ENCODE peak calls at places on chromosomes 1 and 21, in five cellular contexts. One of them, this sample, is unnamed.
A peak's percentile ranks its signal among the peaks of the same experiment; 100 is the strongest.

GRCh38 chr1:236451796-236452373 is 57.8 kb downstream of the EDARADD start:
- DNase-seq in stimulated activated CD4-positive, alpha-beta T cell treated with anti-CD3 and anti-CD28 coated beads, Interleukin-4, amount 100 ng/mL, for 1 hour: peak; percentile 26
- DNase-seq in CD4-positive, alpha-beta T cell: peak; percentile 15
- DNase-seq in foreskin keratinocyte: no peak
- DNase-seq in breast epithelium: no peak
- DNase-seq in this sample: no peak

GRCh38 chr21:31711745-31712144 is 20.2 kb downstream of the SCAF4 start:
- DNase-seq in stimulated activated CD4-positive, alpha-beta T cell treated with anti-CD3 and anti-CD28 coated beads, Interleukin-4, amount 100 ng/mL, for 1 hour: no peak
- DNase-seq in CD4-positive, alpha-beta T cell: no peak
- DNase-seq in foreskin keratinocyte: no peak
- DNase-seq in breast epithelium: no peak
- DNase-seq in this sample: no peak

GRCh38 chr1:15117671-15118325 is 35.7 kb upstream of the TMEM51 start:
- DNase-seq in stimulated activated CD4-positive, alpha-beta T cell treated with anti-CD3 and anti-CD28 coated beads, Interleukin-4, amount 100 ng/mL, for 1 hour: no peak
- DNase-seq in CD4-positive, alpha-beta T cell: no peak
- DNase-seq in foreskin keratinocyte: no peak
- DNase-seq in breast epithelium: no peak
- DNase-seq in this sample: no peak

GRCh38 chr21:35940074-35940927 is 120.0 kb downstream of the SETD4 start:
- DNase-seq in stimulated activated CD4-positive, alpha-beta T cell treated with anti-CD3 and anti-CD28 coated beads, Interleukin-4, amount 100 ng/mL, for 1 hour: no peak
- DNase-seq in CD4-positive, alpha-beta T cell: no peak
- DNase-seq in foreskin keratinocyte: peak; percentile 29
- DNase-seq in breast epithelium: no peak
- DNase-seq in this sample: no peak

GRCh38 chr1:33288976-33289857 is 31.7 kb downstream of the A3GALT2 start:
- DNase-seq in stimulated activated CD4-positive, alpha-beta T cell treated with anti-CD3 and anti-CD28 coated beads, Interleukin-4, amount 100 ng/mL, for 1 hour: no peak
- DNase-seq in CD4-positive, alpha-beta T cell: no peak
- DNase-seq in foreskin keratinocyte: no peak
- DNase-seq in breast epithelium: peak; percentile 44
- DNase-seq in this sample: no peak

GRCh38 chr1:59128784-59129227 is 168.1 kb upstream of the FGGY start:
- DNase-seq in stimulated activated CD4-positive, alpha-beta T cell treated with anti-CD3 and anti-CD28 coated beads, Interleukin-4, amount 100 ng/mL, for 1 hour: no peak
- DNase-seq in CD4-positive, alpha-beta T cell: no peak
- DNase-seq in foreskin keratinocyte: no peak
- DNase-seq in breast epithelium: no peak
- DNase-seq in this sample: no peak

GRCh38 chr1:236759252-236759859 is 35.7 kb upstream of the MTR start:
- DNase-seq in stimulated activated CD4-positive, alpha-beta T cell treated with anti-CD3 and anti-CD28 coated beads, Interleukin-4, amount 100 ng/mL, for 1 hour: no peak
- DNase-seq in CD4-positive, alpha-beta T cell: no peak
- DNase-seq in foreskin keratinocyte: no peak
- DNase-seq in breast epithelium: no peak
- DNase-seq in this sample: no peak

GRCh38 chr21:45938453-45938755 is 43.2 kb upstream of the COL6A1 start:
- DNase-seq in stimulated activated CD4-positive, alpha-beta T cell treated with anti-CD3 and anti-CD28 coated beads, Interleukin-4, amount 100 ng/mL, for 1 hour: no peak
- DNase-seq in CD4-positive, alpha-beta T cell: no peak
- DNase-seq in foreskin keratinocyte: no peak
- DNase-seq in breast epithelium: no peak
- DNase-seq in this sample: no peak

GRCh38 chr1:5765465-5765864 is 226.8 kb downstream of the NPHP4 start:
- DNase-seq in stimulated activated CD4-positive, alpha-beta T cell treated with anti-CD3 and anti-CD28 coated beads, Interleukin-4, amount 100 ng/mL, for 1 hour: no peak
- DNase-seq in CD4-positive, alpha-beta T cell: no peak
- DNase-seq in foreskin keratinocyte: no peak
- DNase-seq in breast epithelium: no peak
- DNase-seq in this sample: no peak

GRCh38 chr1:218948446-218948845 is 225.2 kb upstream of the LYPLAL1 start:
- DNase-seq in stimulated activated CD4-positive, alpha-beta T cell treated with anti-CD3 and anti-CD28 coated beads, Interleukin-4, amount 100 ng/mL, for 1 hour: no peak
- DNase-seq in CD4-positive, alpha-beta T cell: no peak
- DNase-seq in foreskin keratinocyte: no peak
- DNase-seq in breast epithelium: no peak
- DNase-seq in this sample: no peak

GRCh38 chr1:100132566-100133477 is at the start of the genes SASS6 and TRMT13:
- DNase-seq in stimulated activated CD4-positive, alpha-beta T cell treated with anti-CD3 and anti-CD28 coated beads, Interleukin-4, amount 100 ng/mL, for 1 hour: peak; percentile 92
- DNase-seq in CD4-positive, alpha-beta T cell: peak; percentile 89
- DNase-seq in foreskin keratinocyte: peak; percentile 94
- DNase-seq in breast epithelium: peak; percentile 94
- DNase-seq in this sample: peak; percentile 95

GRCh38 chr1:101203812-101204540 is 32.8 kb upstream of the S1PR1 start:
- DNase-seq in stimulated activated CD4-positive, alpha-beta T cell treated with anti-CD3 and anti-CD28 coated beads, Interleukin-4, amount 100 ng/mL, for 1 hour: no peak
- DNase-seq in CD4-positive, alpha-beta T cell: no peak
- DNase-seq in foreskin keratinocyte: no peak
- DNase-seq in breast epithelium: no peak
- DNase-seq in this sample: no peak

GRCh38 chr1:163744488-163744887 is 422.7 kb downstream of the NUF2 start:
- DNase-seq in stimulated activated CD4-positive, alpha-beta T cell treated with anti-CD3 and anti-CD28 coated beads, Interleukin-4, amount 100 ng/mL, for 1 hour: no peak
- DNase-seq in CD4-positive, alpha-beta T cell: no peak
- DNase-seq in foreskin keratinocyte: no peak
- DNase-seq in breast epithelium: no peak
- DNase-seq in this sample: no peak

GRCh38 chr1:235929216-235929615 is 62.5 kb upstream of the LYST start:
- DNase-seq in stimulated activated CD4-positive, alpha-beta T cell treated with anti-CD3 and anti-CD28 coated beads, Interleukin-4, amount 100 ng/mL, for 1 hour: no peak
- DNase-seq in CD4-positive, alpha-beta T cell: no peak
- DNase-seq in foreskin keratinocyte: no peak
- DNase-seq in breast epithelium: no peak
- DNase-seq in this sample: no peak

GRCh38 chr1:154730986-154731489 is 123.1 kb upstream of the ADAR start:
- DNase-seq in stimulated activated CD4-positive, alpha-beta T cell treated with anti-CD3 and anti-CD28 coated beads, Interleukin-4, amount 100 ng/mL, for 1 hour: no peak
- DNase-seq in CD4-positive, alpha-beta T cell: no peak
- DNase-seq in foreskin keratinocyte: no peak
- DNase-seq in breast epithelium: no peak
- DNase-seq in this sample: no peak

GRCh38 chr1:99728494-99729235 is 37.8 kb downstream of the FRRS1 start:
- DNase-seq in stimulated activated CD4-positive, alpha-beta T cell treated with anti-CD3 and anti-CD28 coated beads, Interleukin-4, amount 100 ng/mL, for 1 hour: no peak
- DNase-seq in CD4-positive, alpha-beta T cell: no peak
- DNase-seq in foreskin keratinocyte: no peak
- DNase-seq in breast epithelium: no peak
- DNase-seq in this sample: no peak

GRCh38 chr1:42956739-42957138 is 1.9 kb downstream of the SLC2A1 start:
- DNase-seq in stimulated activated CD4-positive, alpha-beta T cell treated with anti-CD3 and anti-CD28 coated beads, Interleukin-4, amount 100 ng/mL, for 1 hour: no peak
- DNase-seq in CD4-positive, alpha-beta T cell: no peak
- DNase-seq in foreskin keratinocyte: no peak
- DNase-seq in breast epithelium: no peak
- DNase-seq in this sample: no peak

GRCh38 chr1:223714849-223715709 is 2.7 kb downstream of the CAPN2 start:
- DNase-seq in stimulated activated CD4-positive, alpha-beta T cell treated with anti-CD3 and anti-CD28 coated beads, Interleukin-4, amount 100 ng/mL, for 1 hour: no peak
- DNase-seq in CD4-positive, alpha-beta T cell: no peak
- DNase-seq in foreskin keratinocyte: peak; percentile 81
- DNase-seq in breast epithelium: no peak
- DNase-seq in this sample: peak; percentile 89

GRCh38 chr1:74731399-74732052 is 1.3 kb downstream of the CRYZ start:
- DNase-seq in stimulated activated CD4-positive, alpha-beta T cell treated with anti-CD3 and anti-CD28 coated beads, Interleukin-4, amount 100 ng/mL, for 1 hour: no peak
- DNase-seq in CD4-positive, alpha-beta T cell: no peak
- DNase-seq in foreskin keratinocyte: no peak
- DNase-seq in breast epithelium: no peak
- DNase-seq in this sample: no peak

GRCh38 chr1:184775329-184775728 is 20.7 kb upstream of the EDEM3 start:
- DNase-seq in stimulated activated CD4-positive, alpha-beta T cell treated with anti-CD3 and anti-CD28 coated beads, Interleukin-4, amount 100 ng/mL, for 1 hour: no peak
- DNase-seq in CD4-positive, alpha-beta T cell: no peak
- DNase-seq in foreskin keratinocyte: no peak
- DNase-seq in breast epithelium: no peak
- DNase-seq in this sample: no peak

GRCh38 chr1:162223488-162223887 is 153.2 kb downstream of the SPATA46 start:
- DNase-seq in stimulated activated CD4-positive, alpha-beta T cell treated with anti-CD3 and anti-CD28 coated beads, Interleukin-4, amount 100 ng/mL, for 1 hour: no peak
- DNase-seq in CD4-positive, alpha-beta T cell: no peak
- DNase-seq in foreskin keratinocyte: no peak
- DNase-seq in breast epithelium: no peak
- DNase-seq in this sample: no peak

GRCh38 chr1:115478933-115479551 is 141.0 kb upstream of the NGF start:
- DNase-seq in stimulated activated CD4-positive, alpha-beta T cell treated with anti-CD3 and anti-CD28 coated beads, Interleukin-4, amount 100 ng/mL, for 1 hour: no peak
- DNase-seq in CD4-positive, alpha-beta T cell: no peak
- DNase-seq in foreskin keratinocyte: no peak
- DNase-seq in breast epithelium: no peak
- DNase-seq in this sample: no peak

GRCh38 chr1:153358691-153358975 is 979 bp downstream of the S100A9 start:
- DNase-seq in stimulated activated CD4-positive, alpha-beta T cell treated with anti-CD3 and anti-CD28 coated beads, Interleukin-4, amount 100 ng/mL, for 1 hour: no peak
- DNase-seq in CD4-positive, alpha-beta T cell: no peak
- DNase-seq in foreskin keratinocyte: no peak
- DNase-seq in breast epithelium: no peak
- DNase-seq in this sample: no peak

GRCh38 chr1:185442065-185442464 is 125.0 kb upstream of the IVNS1ABP start:
- DNase-seq in stimulated activated CD4-positive, alpha-beta T cell treated with anti-CD3 and anti-CD28 coated beads, Interleukin-4, amount 100 ng/mL, for 1 hour: no peak
- DNase-seq in CD4-positive, alpha-beta T cell: no peak
- DNase-seq in foreskin keratinocyte: no peak
- DNase-seq in breast epithelium: no peak
- DNase-seq in this sample: no peak

This sample was measured in non-pigmented ciliary epithelial cell.